ENCODE peak calls at places on chromosomes 12 and 14, in four cellular contexts. B is dorsolateral prefrontal cortex, Z is astrocyte, V is fibroblast of villous mesenchyme. Y is an unnamed sample.

GRCh38 chr12:104182144-104182543 is 33.4 kb upstream of the TXNRD1 start:
- DNase-seq in B (no peak), Z (peak; percentile 96), V (peak; percentile 96), Y (peak; percentile 47)

GRCh38 chr14:55807992-55808391 is 228.0 kb downstream of the KTN1 start:
- DNase-seq in B (no peak), Z (no peak), V (no peak), Y (no peak)

GRCh38 chr12:53210843-53211242 is 3.8 kb upstream of the ITGB7 start:
- DNase-seq in B (no peak), Z (no peak), V (no peak), Y (no peak)

GRCh38 chr12:53998174-53998899 is 1.6 kb upstream of the HOXC9 start:
- DNase-seq in B (no peak), Z (no peak), V (no peak), Y (no peak)

GRCh38 chr12:49703647-49704137 is 3.5 kb downstream of the FMNL3 start:
- DNase-seq in B (no peak), Z (peak; percentile 81), V (peak; percentile 44), Y (no peak)

GRCh38 chr14:95833429-95833828 is 43.2 kb upstream of the TUNAR start:
- DNase-seq in B (no peak), Z (no peak), V (no peak), Y (no peak)

GRCh38 chr12:131018808-131019397 is 65.2 kb downstream of the ADGRD1 start:
- DNase-seq in B (no peak), Z (no peak), V (no peak), Y (no peak)

GRCh38 chr12:15631007-15631715 is 158.0 kb downstream of the EPS8 start:
- DNase-seq in B (no peak), Z (no peak), V (peak; percentile 43), Y (no peak)

GRCh38 chr12:127964717-127965116 is 302.3 kb upstream of the TMEM132C start:
- DNase-seq in B (no peak), Z (peak; percentile 16), V (peak; percentile 78), Y (no peak)

GRCh38 chr12:28191018-28191595 is 851 bp downstream of the CCDC91 start:
- DNase-seq in B (no peak), Z (peak; percentile 61), V (no peak), Y (no peak)

GRCh38 chr12:27347779-27348178 is 15.1 kb downstream of the BMAL2 start:
- DNase-seq in B (no peak), Z (no peak), V (no peak), Y (no peak)

GRCh38 chr14:86654558-86655184 is 1124.7 kb downstream of the FLRT2 start:
- DNase-seq in B (no peak), Z (no peak), V (peak; percentile 20), Y (peak; percentile 35)

GRCh38 chr12:23816394-23816851 is 133.0 kb downstream of the SOX5 start:
- DNase-seq in B (no peak), Z (no peak), V (no peak), Y (no peak)

GRCh38 chr12:89349814-89350213 is 2.5 kb downstream of the DUSP6 start:
- DNase-seq in B (no peak), Z (peak; percentile 76), V (peak; percentile 57), Y (no peak)

GRCh38 chr14:45290547-45290946 is 37.5 kb upstream of the MIS18BP1 start:
- DNase-seq in B (no peak), Z (no peak), V (no peak), Y (no peak)

GRCh38 chr12:52380271-52380694 is 5.2 kb downstream of the KRT84 start:
- DNase-seq in B (peak; percentile 67), Z (no peak), V (peak; percentile 11), Y (no peak)

GRCh38 chr12:50246159-50246865 is 37.0 kb downstream of the LIMA1 start:
- DNase-seq in B (no peak), Z (no peak), V (no peak), Y (no peak)

GRCh38 chr12:125169870-125170269 is 104.6 kb downstream of the AACS start:
- DNase-seq in B (no peak), Z (no peak), V (no peak), Y (no peak)

GRCh38 chr12:89225401-89225800 is 126.9 kb downstream of the DUSP6 start:
- DNase-seq in B (no peak), Z (peak; percentile 75), V (no peak), Y (no peak)

GRCh38 chr12:92022093-92022492 is 123.6 kb downstream of the BTG1 start:
- DNase-seq in B (no peak), Z (no peak), V (no peak), Y (no peak)
- TF ChIP-seq CTCF in B (no peak), Z (no peak), V (no peak), Y (no peak)

GRCh38 chr12:120230974-120231315 is 30.0 kb upstream of the RPLP0 start:
- DNase-seq in B (no peak), Z (no peak), V (no peak), Y (no peak)
- H3K4me3 ChIP-seq in B (no peak overlapping the region), Z (peak overlapping the region; percentile 48), V (peak overlapping the region; percentile 28), Y (no peak overlapping the region)

DNA sequence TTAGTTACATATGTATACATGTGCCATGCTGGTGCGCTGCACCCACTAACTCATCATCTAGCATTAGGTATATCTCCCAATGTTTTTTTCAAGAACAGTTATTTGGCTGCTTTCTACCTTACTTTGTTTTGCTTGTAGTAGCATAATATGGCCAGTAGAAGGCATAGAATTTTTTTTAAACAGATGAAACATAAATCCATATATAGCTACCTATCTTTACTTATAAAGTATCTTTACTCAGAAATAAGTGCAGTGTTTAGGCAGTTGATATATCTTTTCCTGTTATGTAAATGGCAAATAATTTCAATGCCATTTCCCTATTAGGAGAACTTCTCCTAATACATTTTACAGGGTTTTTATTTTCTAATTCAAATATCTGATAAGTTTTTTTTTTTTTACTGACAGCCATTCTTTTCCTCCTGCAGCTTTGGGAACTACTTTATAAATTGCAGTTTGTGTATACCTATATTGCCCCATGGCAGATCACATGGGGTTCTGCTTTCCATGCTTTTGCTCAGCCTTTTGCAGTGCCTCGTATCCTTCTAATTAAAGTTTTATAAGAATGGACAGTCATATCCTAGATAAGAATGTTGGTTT is 143.1 kb downstream of the PCNX1 start:
- DNase-seq in B (no peak), Z (no peak), V (peak; percentile 15), Y (no peak)
- TF ChIP-seq CTCF in B (no peak), Z (no peak), V (peak; percentile 44), Y (peak; percentile 25)

DNA sequence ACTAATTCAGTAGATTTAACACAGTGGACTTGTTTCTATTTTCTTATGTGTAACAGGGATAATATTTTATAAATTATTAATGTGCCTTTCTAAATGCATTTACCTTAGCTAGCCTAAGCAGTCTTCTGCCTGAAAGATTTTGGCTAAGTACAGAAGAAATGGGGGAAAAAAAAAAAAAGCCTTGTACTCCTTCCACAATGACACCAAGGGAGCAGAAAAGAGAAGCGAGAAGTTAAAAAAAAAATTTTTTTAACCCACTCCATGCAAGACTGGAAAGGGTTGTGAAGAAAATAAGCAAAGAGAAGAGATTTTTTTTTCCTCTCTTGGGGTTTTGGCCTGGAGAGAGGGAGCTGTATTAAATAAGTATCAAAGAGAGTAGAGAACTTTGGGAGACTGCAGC is 28.7 kb downstream of the NELL2 start:
- DNase-seq in B (no peak), Z (no peak), V (no peak), Y (no peak)
- H3K4me3 ChIP-seq in B (no peak overlapping the region), Z (no peak overlapping the region), V (no peak overlapping the region), Y (no peak overlapping the region)

GRCh38 chr12:2691001-2691339 is 103.8 kb upstream of the FKBP4 start:
- DNase-seq in B (no peak), Z (peak; percentile 19), V (peak; percentile 13), Y (no peak)
- TF ChIP-seq CTCF in B (no peak), Z (no peak), V (no peak), Y (no peak)